ENCODE peak calls at places on chromosome 1, in four cellular contexts. H is NCI-H146; D is activated T-cell treated with anti-CD3 and anti-CD28 coated beads, Interleukin-2, amount 50 U/mL, for 72 hours; Y is stimulated activated naive CD4-positive, alpha-beta T cell. W is an unnamed sample.

GRCh38 chr1:153119491-153119971 is 6.2 kb upstream of the SPRR2F start:
- DNase-seq in H (no peak), D (no peak), Y (no peak), W (no peak)

GRCh38 chr1:47797555-47797954 is 199.6 kb downstream of the TRABD2B start:
- DNase-seq in H (no peak), D (no peak), Y (no peak), W (no peak)

GRCh38 chr1:924619-925323 is 1.0 kb downstream of the SAMD11 start:
- DNase-seq in H (peak), D (no peak), Y (no peak), W (no peak)

GRCh38 chr1:91585982-91586381 is 85.3 kb downstream of the CDC7 start:
- DNase-seq in H (peak), D (no peak), Y (no peak), W (no peak)

GRCh38 chr1:90864681-90865080 is 147.6 kb upstream of the BARHL2 start:
- DNase-seq in H (no peak), D (no peak), Y (no peak), W (no peak)

GRCh38 chr1:119275145-119275929 is 93.2 kb upstream of the HAO2 start:
- DNase-seq in H (peak), D (peak), Y (peak), W (peak)

GRCh38 chr1:187842406-187843165 is 1013.8 kb downstream of the PLA2G4A start:
- DNase-seq in H (no peak), D (no peak), Y (no peak), W (peak)

GRCh38 chr1:242017580-242018233 is 18.8 kb upstream of the MAP1LC3C start:
- DNase-seq in H (peak), D (peak), Y (peak), W (peak)

GRCh38 chr1:237851209-237851845 is 39.4 kb downstream of the ZP4 start:
- DNase-seq in H (no peak), D (peak), Y (no peak), W (peak)

GRCh38 chr1:109498161-109498801 is 4.4 kb downstream of the CYB561D1 start:
- DNase-seq in H (peak), D (no peak), Y (peak), W (peak)

GRCh38 chr1:59556802-59557548 is 257.8 kb upstream of the HOOK1 start:
- DNase-seq in H (no peak), D (no peak), Y (no peak), W (no peak)

GRCh38 chr1:54409156-54410142 is 3.3 kb upstream of the SSBP3 start:
- DNase-seq in H (no peak), D (peak), Y (no peak), W (no peak)

GRCh38 chr1:154896811-154897286 is 26.8 kb upstream of the KCNN3 start:
- DNase-seq in H (no peak), D (no peak), Y (no peak), W (no peak)

GRCh38 chr1:159421821-159422220 is 10.2 kb upstream of the OR10J4 start:
- DNase-seq in H (no peak), D (no peak), Y (no peak), W (no peak)

GRCh38 chr1:178739285-178740045 is 14.4 kb downstream of the RALGPS2 start:
- DNase-seq in H (no peak), D (no peak), Y (no peak), W (no peak)

GRCh38 chr1:24161270-24161669 is 18.3 kb upstream of the IL22RA1 start:
- DNase-seq in H (no peak), D (no peak), Y (no peak), W (no peak)

GRCh38 chr1:109784551-109785252 is 21.0 kb upstream of the EPS8L3 start:
- DNase-seq in H (peak), D (no peak), Y (no peak), W (no peak)

GRCh38 chr1:86516366-86516765 is 30.5 kb upstream of the CLCA4 start:
- DNase-seq in H (no peak), D (no peak), Y (no peak), W (no peak)

GRCh38 chr1:30353637-30354036 is 369.7 kb downstream of the MATN1 start:
- DNase-seq in H (no peak), D (no peak), Y (no peak), W (no peak)

GRCh38 chr1:208230668-208231529 is 13.3 kb downstream of the PLXNA2 start:
- DNase-seq in H (no peak), D (no peak), Y (no peak), W (no peak)

GRCh38 chr1:60972841-60973364 is 109.5 kb upstream of the NFIA start:
- DNase-seq in H (no peak), D (no peak), Y (no peak), W (no peak)

GRCh38 chr1:212430416-212430815 is 2.3 kb upstream of the NENF start:
- DNase-seq in H (no peak), D (no peak), Y (no peak), W (no peak)

GRCh38 chr1:240310226-240310925 is 218.7 kb downstream of the FMN2 start:
- DNase-seq in H (no peak), D (no peak), Y (no peak), W (no peak)

GRCh38 chr1:154784924-154785531 is 85.1 kb downstream of the KCNN3 start:
- DNase-seq in H (no peak), D (peak), Y (peak), W (no peak)

GRCh38 chr1:232725303-232726047 is 79.7 kb upstream of the MAP10 start:
- DNase-seq in H (no peak), D (no peak), Y (no peak), W (no peak)

GRCh38 chr1:109171646-109172045 is 42.1 kb upstream of the SARS1 start:
- DNase-seq in H (no peak), D (no peak), Y (no peak), W (no peak)

GRCh38 chr1:239538244-239538988 is 152.0 kb downstream of the CHRM3 start:
- DNase-seq in H (no peak), D (no peak), Y (no peak), W (no peak)

GRCh38 chr1:166390406-166390805 is 223.6 kb upstream of the FAM78B start:
- DNase-seq in H (no peak), D (no peak), Y (no peak), W (no peak)

GRCh38 chr1:116486424-116486823 is 84.4 kb downstream of the CD58 start:
- DNase-seq in H (no peak), D (no peak), Y (no peak), W (no peak)

GRCh38 chr1:14017531-14017961 is 317.6 kb downstream of the PRDM2 start:
- DNase-seq in H (peak), D (no peak), Y (no peak), W (no peak)

GRCh38 chr1:172451002-172451443 is 7.2 kb upstream of the PIGC start:
- DNase-seq in H (peak), D (peak), Y (no peak), W (no peak)

GRCh38 chr1:206116873-206117150 is 376 bp downstream of the AVPR1B start:
- DNase-seq in H (no peak), D (no peak), Y (no peak), W (no peak)

GRCh38 chr1:22976127-22976460 is 3.4 kb upstream of the LACTBL1 start:
- DNase-seq in H (no peak), D (no peak), Y (no peak), W (no peak)

GRCh38 chr1:24841593-24841992 is 88.5 kb downstream of the RUNX3 start:
- DNase-seq in H (no peak), D (no peak), Y (no peak), W (no peak)

GRCh38 chr1:86419277-86419903 is 4.6 kb upstream of the CLCA2 start:
- DNase-seq in H (no peak), D (peak), Y (peak), W (no peak)

GRCh38 chr1:189821838-189822237 is 655.8 kb downstream of the BRINP3 start:
- DNase-seq in H (no peak), D (no peak), Y (no peak), W (no peak)

GRCh38 chr1:35555601-35556477 is 1.4 kb downstream of the KIAA0319L start:
- DNase-seq in H (peak), D (no peak), Y (no peak), W (no peak)

GRCh38 chr1:235059221-235059620 is 69.4 kb downstream of the TOMM20 start:
- DNase-seq in H (no peak), D (no peak), Y (no peak), W (peak)

W was measured in D341Med.